ENCODE peak calls at places on chromosomes 16 and 17, in seven cellular contexts. T is AG08395, N is left kidney, L is transverse colon, E is NAMALWA, Z is RPMI7951, Y is non-pigmented ciliary epithelial cell. O is an unnamed sample.

GRCh38 chr16:73717266-73718057 is 579.2 kb upstream of the PSMD7 start:
- DNase-seq in L (no peak), T (no peak), Y (no peak), Z (no peak), N (no peak), E (no peak), O (no peak)

GRCh38 chr16:31376705-31377104 is 16.4 kb upstream of the ITGAD start:
- DNase-seq in Z (no peak), E (no peak), T (no peak), L (no peak), Y (no peak), N (no peak), O (no peak)

GRCh38 chr16:69187387-69187890 is 475 bp downstream of the SNTB2 start:
- DNase-seq in T (peak), L (peak), Z (peak), E (peak), N (peak), Y (no peak), O (peak)

GRCh38 chr17:57898487-57899311 is 48.9 kb upstream of the MRPS23 start:
- DNase-seq in L (peak), Y (no peak), T (peak), Z (peak), E (no peak), N (peak), O (no peak)

GRCh38 chr16:84839956-84840355 is 20.2 kb downstream of the CRISPLD2 start:
- DNase-seq in Y (no peak), Z (peak), T (peak), L (no peak), E (no peak), N (no peak), O (no peak)

GRCh38 chr17:28760561-28760960 is 16.8 kb downstream of the TRAF4 start:
- DNase-seq in T (no peak), Z (no peak), L (no peak), N (no peak), Y (no peak), E (no peak), O (no peak)

GRCh38 chr17:13919818-13920217 is 149.5 kb upstream of the COX10 start:
- DNase-seq in Z (no peak), T (no peak), N (no peak), L (no peak), E (no peak), Y (no peak), O (peak)

GRCh38 chr17:38604479-38605229 is 1.1 kb downstream of the SRCIN1 start:
- DNase-seq in Z (no peak), N (peak), E (peak), Y (no peak), T (no peak), L (no peak), O (peak)

GRCh38 chr17:17822189-17822978 is 14.4 kb downstream of the SREBF1 start:
- DNase-seq in L (no peak), Y (no peak), N (no peak), T (peak), Z (peak), E (no peak), O (no peak)

GRCh38 chr17:40283662-40284061 is 4.0 kb upstream of the CDC6 start:
- DNase-seq in E (no peak), Z (peak), N (no peak), T (peak), Y (peak), L (no peak), O (no peak)

GRCh38 chr17:2815781-2816185 is 19.5 kb downstream of the RAP1GAP2 start:
- DNase-seq in Y (no peak), T (no peak), L (no peak), N (peak), E (no peak), Z (no peak), O (no peak)

GRCh38 chr16:12147681-12148479 is 171.3 kb downstream of the SNX29 start:
- DNase-seq in L (no peak), Y (no peak), N (peak), E (peak), T (no peak), Z (peak), O (peak)

GRCh38 chr17:4631836-4632582 is 9.5 kb downstream of the ALOX15 start:
- DNase-seq in N (no peak), E (no peak), T (no peak), L (no peak), Y (no peak), Z (no peak), O (peak)

GRCh38 chr17:79370126-79370525 is 240.7 kb downstream of the RBFOX3 start:
- DNase-seq in N (no peak), L (no peak), Z (no peak), E (no peak), Y (no peak), T (no peak), O (no peak)

GRCh38 chr17:12664894-12665262 is 812 bp upstream of the MYOCD start:
- DNase-seq in Y (no peak), T (no peak), N (no peak), E (no peak), Z (no peak), L (no peak), O (no peak)

GRCh38 chr17:50180593-50180992 is 14.8 kb downstream of the SGCA start:
- DNase-seq in Z (no peak), E (no peak), N (no peak), Y (no peak), L (no peak), T (no peak), O (no peak)

GRCh38 chr16:87528690-87529579 is 36.1 kb upstream of the ZCCHC14 start:
- DNase-seq in L (no peak), T (no peak), Y (no peak), N (no peak), E (no peak), Z (no peak), O (no peak)

GRCh38 chr16:24975428-24975889 is 39.7 kb downstream of the ARHGAP17 start:
- DNase-seq in L (no peak), T (no peak), N (no peak), Y (no peak), Z (peak), E (peak), O (no peak)

GRCh38 chr17:72489273-72489641 is 368.4 kb downstream of the SOX9 start:
- DNase-seq in E (no peak), Y (no peak), N (no peak), L (peak), T (no peak), Z (no peak), O (no peak)

GRCh38 chr17:17119533-17119932 is 77.3 kb downstream of the MPRIP start:
- DNase-seq in N (no peak), Y (no peak), Z (no peak), E (no peak), L (peak), T (peak), O (no peak)

GRCh38 chr17:19494961-19495806 is 38.5 kb upstream of the SLC47A1 start:
- DNase-seq in E (no peak), Y (no peak), L (no peak), N (no peak), Z (no peak), T (no peak), O (no peak)

GRCh38 chr16:88759245-88759975 is 25.6 kb downstream of the PIEZO1 start:
- DNase-seq in Y (no peak), T (no peak), N (peak), L (peak), E (no peak), Z (no peak), O (peak)

GRCh38 chr17:11598274-11599221 is at the start of gene DNAH9:
- DNase-seq in T (peak), Z (peak), N (peak), E (no peak), L (peak), Y (peak), O (no peak)

GRCh38 chr17:36463916-36464764 is 22.3 kb upstream of the ZNHIT3 start:
- DNase-seq in E (no peak), Z (peak), N (peak), L (peak), T (peak), Y (peak), O (no peak)

GRCh38 chr16:78584991-78585390 is 485.5 kb downstream of the WWOX start:
- DNase-seq in Y (no peak), T (no peak), Z (peak), E (no peak), N (no peak), L (no peak), O (no peak)

GRCh38 chr16:27330542-27330941 is 16.8 kb downstream of the IL4R start:
- DNase-seq in Y (peak), L (peak), T (peak), Z (peak), E (no peak), N (no peak), O (no peak)

GRCh38 chr17:82267575-82268379 is 5.7 kb downstream of the CSNK1D start:
- DNase-seq in L (peak), Z (peak), Y (peak), E (no peak), T (peak), N (peak), O (no peak)

O was measured in Karpas-422.